ENCODE peak calls at places on chromosome 4, in four cellular contexts. One of them, this sample, is unnamed.

GRCh38 chr4:175190654-175191053 is 272.5 kb downstream of the ADAM29 start:
- DNase-seq in iris pigment epithelial cell: no peak
- DNase-seq in GM12865: no peak
- DNase-seq in Right ventricle myocardium superior: no peak
- DNase-seq in this sample: no peak

GRCh38 chr4:140250989-140251552 is 97.1 kb upstream of the MAML3 start:
- DNase-seq in GM12865: no peak
- DNase-seq in Right ventricle myocardium superior: no peak
- DNase-seq in iris pigment epithelial cell: no peak
- DNase-seq in this sample: no peak

GRCh38 chr4:85774489-85774888 is 299.5 kb downstream of the ARHGAP24 start:
- DNase-seq in GM12865: no peak
- DNase-seq in iris pigment epithelial cell: no peak
- DNase-seq in Right ventricle myocardium superior: no peak
- DNase-seq in this sample: no peak

GRCh38 chr4:176660561-176660960 is 132.2 kb downstream of the VEGFC start:
- DNase-seq in Right ventricle myocardium superior: no peak
- DNase-seq in iris pigment epithelial cell: peak; percentile 15
- DNase-seq in GM12865: no peak
- DNase-seq in this sample: no peak

GRCh38 chr4:2831611-2832308 is 11.9 kb upstream of the ADD1 start:
- DNase-seq in GM12865: no peak
- DNase-seq in iris pigment epithelial cell: no peak
- DNase-seq in Right ventricle myocardium superior: peak; percentile 34
- DNase-seq in this sample: no peak

GRCh38 chr4:183326853-183327252 is 4.6 kb upstream of the CLDN24 start:
- DNase-seq in iris pigment epithelial cell: no peak
- DNase-seq in Right ventricle myocardium superior: no peak
- DNase-seq in GM12865: no peak
- DNase-seq in this sample: no peak

GRCh38 chr4:106273831-106274230 is 42.2 kb downstream of the TBCK start:
- DNase-seq in iris pigment epithelial cell: peak; percentile 23
- DNase-seq in GM12865: no peak
- DNase-seq in Right ventricle myocardium superior: no peak
- DNase-seq in this sample: no peak

GRCh38 chr4:153887217-153887616 is 98.3 kb upstream of the SFRP2 start:
- DNase-seq in GM12865: no peak
- DNase-seq in Right ventricle myocardium superior: no peak
- DNase-seq in iris pigment epithelial cell: no peak
- DNase-seq in this sample: no peak

GRCh38 chr4:162645381-162645780 is 481.6 kb upstream of the FSTL5 start:
- DNase-seq in GM12865: no peak
- DNase-seq in Right ventricle myocardium superior: no peak
- DNase-seq in iris pigment epithelial cell: no peak
- DNase-seq in this sample: no peak

GRCh38 chr4:124940387-124940786 is 227.9 kb upstream of the ANKRD50 start:
- DNase-seq in GM12865: no peak
- DNase-seq in Right ventricle myocardium superior: no peak
- DNase-seq in iris pigment epithelial cell: peak; percentile 98
- DNase-seq in this sample: peak; percentile 99

GRCh38 chr4:36081185-36081584 is 163.1 kb downstream of the ARAP2 start:
- DNase-seq in Right ventricle myocardium superior: no peak
- DNase-seq in GM12865: peak; percentile 47
- DNase-seq in iris pigment epithelial cell: no peak
- DNase-seq in this sample: no peak

GRCh38 chr4:153521467-153521866 is 55.3 kb downstream of the TMEM131L start:
- DNase-seq in GM12865: peak; percentile 76
- DNase-seq in Right ventricle myocardium superior: no peak
- DNase-seq in iris pigment epithelial cell: no peak
- DNase-seq in this sample: no peak

GRCh38 chr4:13546855-13547562 is 2.7 kb upstream of the NKX3-2 start:
- DNase-seq in Right ventricle myocardium superior: no peak
- DNase-seq in iris pigment epithelial cell: no peak
- DNase-seq in GM12865: peak; percentile 30
- DNase-seq in this sample: no peak

GRCh38 chr4:127140306-127140705 is 492.5 kb upstream of the INTU start:
- DNase-seq in GM12865: no peak
- DNase-seq in Right ventricle myocardium superior: no peak
- DNase-seq in iris pigment epithelial cell: peak; percentile 78
- DNase-seq in this sample: no peak

GRCh38 chr4:156763511-156763910 is 208.1 kb downstream of the PDGFC start:
- DNase-seq in iris pigment epithelial cell: peak; percentile 65
- DNase-seq in GM12865: no peak
- DNase-seq in Right ventricle myocardium superior: no peak
- DNase-seq in this sample: no peak

GRCh38 chr4:16862688-16863087 is 35.8 kb downstream of the LDB2 start:
- DNase-seq in GM12865: no peak
- DNase-seq in Right ventricle myocardium superior: no peak
- DNase-seq in iris pigment epithelial cell: no peak
- DNase-seq in this sample: no peak

GRCh38 chr4:68373513-68373912 is 23.6 kb upstream of the YTHDC1 start:
- DNase-seq in Right ventricle myocardium superior: peak; percentile 86
- DNase-seq in iris pigment epithelial cell: peak; percentile 79
- DNase-seq in GM12865: no peak
- DNase-seq in this sample: peak; percentile 44

GRCh38 chr4:38069271-38069760 is 109.1 kb downstream of the PTTG2 start:
- DNase-seq in iris pigment epithelial cell: peak; percentile 56
- DNase-seq in GM12865: peak; percentile 67
- DNase-seq in Right ventricle myocardium superior: no peak
- DNase-seq in this sample: no peak

GRCh38 chr4:23441670-23442069 is 448.2 kb downstream of the PPARGC1A start:
- DNase-seq in Right ventricle myocardium superior: no peak
- DNase-seq in GM12865: no peak
- DNase-seq in iris pigment epithelial cell: no peak
- DNase-seq in this sample: no peak

GRCh38 chr4:69576251-69576877 is 63.1 kb downstream of the UGT2A2 start:
- DNase-seq in Right ventricle myocardium superior: no peak
- DNase-seq in iris pigment epithelial cell: no peak
- DNase-seq in GM12865: no peak
- DNase-seq in this sample: no peak

GRCh38 chr4:147547314-147548056 is 66.6 kb downstream of the EDNRA start:
- DNase-seq in iris pigment epithelial cell: peak; percentile 88
- DNase-seq in GM12865: peak; percentile 56
- DNase-seq in Right ventricle myocardium superior: no peak
- DNase-seq in this sample: peak; percentile 17

GRCh38 chr4:139207873-139208403 is 30.9 kb upstream of the ELF2 start:
- DNase-seq in Right ventricle myocardium superior: no peak
- DNase-seq in iris pigment epithelial cell: no peak
- DNase-seq in GM12865: no peak
- DNase-seq in this sample: no peak

GRCh38 chr4:155079866-155080265 is 128.6 kb upstream of the NPY2R start:
- DNase-seq in GM12865: no peak
- DNase-seq in Right ventricle myocardium superior: no peak
- DNase-seq in iris pigment epithelial cell: peak; percentile 8
- DNase-seq in this sample: no peak

GRCh38 chr4:242121-242848 is 63.0 kb downstream of the ZNF732 start:
- DNase-seq in GM12865: peak; percentile 75
- DNase-seq in Right ventricle myocardium superior: peak; percentile 79
- DNase-seq in iris pigment epithelial cell: peak; percentile 49
- DNase-seq in this sample: peak; percentile 28

GRCh38 chr4:97720869-97721432 is 422.3 kb downstream of the STPG2 start:
- DNase-seq in iris pigment epithelial cell: peak; percentile 24
- DNase-seq in GM12865: no peak
- DNase-seq in Right ventricle myocardium superior: no peak
- DNase-seq in this sample: peak; percentile 51

GRCh38 chr4:6620296-6620695 is 20.2 kb upstream of the MRFAP1 start:
- DNase-seq in GM12865: no peak
- DNase-seq in Right ventricle myocardium superior: no peak
- DNase-seq in iris pigment epithelial cell: no peak
- DNase-seq in this sample: no peak

GRCh38 chr4:72094054-72094780 is 62.4 kb downstream of the NPFFR2 start:
- DNase-seq in Right ventricle myocardium superior: no peak
- DNase-seq in GM12865: no peak
- DNase-seq in iris pigment epithelial cell: no peak
- DNase-seq in this sample: peak; percentile 25

GRCh38 chr4:41428941-41429669 is 108.9 kb upstream of the LIMCH1 start:
- DNase-seq in GM12865: no peak
- DNase-seq in Right ventricle myocardium superior: no peak
- DNase-seq in iris pigment epithelial cell: no peak
- DNase-seq in this sample: no peak

GRCh38 chr4:56127698-56128097 is 179.0 kb downstream of the CEP135 start:
- DNase-seq in iris pigment epithelial cell: no peak
- DNase-seq in Right ventricle myocardium superior: no peak
- DNase-seq in GM12865: no peak
- DNase-seq in this sample: no peak

GRCh38 chr4:92634891-92635290 is 331.1 kb downstream of the GRID2 start:
- DNase-seq in GM12865: no peak
- DNase-seq in Right ventricle myocardium superior: no peak
- DNase-seq in iris pigment epithelial cell: no peak
- DNase-seq in this sample: no peak

GRCh38 chr4:112526061-112526460 is 10.1 kb upstream of the NEUROG2 start:
- DNase-seq in iris pigment epithelial cell: no peak
- DNase-seq in GM12865: no peak
- DNase-seq in Right ventricle myocardium superior: no peak
- DNase-seq in this sample: no peak

GRCh38 chr4:2721586-2721985 is 34.5 kb downstream of the TNIP2 start:
- DNase-seq in GM12865: no peak
- DNase-seq in Right ventricle myocardium superior: no peak
- DNase-seq in iris pigment epithelial cell: no peak
- DNase-seq in this sample: no peak

GRCh38 chr4:152363086-152363485 is 172.8 kb downstream of the FBXW7 start:
- DNase-seq in iris pigment epithelial cell: peak; percentile 31
- DNase-seq in GM12865: no peak
- DNase-seq in Right ventricle myocardium superior: no peak
- DNase-seq in this sample: no peak

GRCh38 chr4:149700272-149700671 is 115.4 kb downstream of the IQCM start:
- DNase-seq in iris pigment epithelial cell: no peak
- DNase-seq in Right ventricle myocardium superior: no peak
- DNase-seq in GM12865: no peak
- DNase-seq in this sample: no peak

GRCh38 chr4:108172780-108173598 is 4.3 kb upstream of the LEF1 start:
- DNase-seq in Right ventricle myocardium superior: peak; percentile 50
- DNase-seq in GM12865: peak; percentile 83
- DNase-seq in iris pigment epithelial cell: peak; percentile 47
- DNase-seq in this sample: peak; percentile 12

This sample was measured in kidney glomerular epithelial cell.